ENCODE peak calls at places on chromosome 7, in nine cellular contexts. Q, L, V, J, U, A, E, R and K are unnamed samples.

GRCh38 chr7:28044825-28045224 is 135.8 kb downstream of the JAZF1 start:
- DNase-seq in A (no peak), J (no peak), U (no peak), E (no peak), L (no peak), Q (peak), V (no peak), R (no peak), K (no peak)

GRCh38 chr7:85972504-85973141 is 671.1 kb upstream of the GRM3 start:
- DNase-seq in E (no peak), R (no peak), V (no peak), L (no peak), A (no peak), U (no peak), Q (no peak), J (no peak), K (no peak)

GRCh38 chr7:42560866-42561265 is 323.9 kb upstream of the GLI3 start:
- DNase-seq in J (no peak), V (no peak), R (no peak), E (no peak), Q (no peak), U (no peak), A (no peak), L (no peak), K (no peak)

GRCh38 chr7:150417863-150418262 is 32.6 kb upstream of the GIMAP8 start:
- DNase-seq in U (no peak), A (no peak), E (no peak), J (no peak), R (no peak), V (no peak), Q (no peak), L (no peak), K (no peak)

GRCh38 chr7:81299711-81300110 is 380.9 kb upstream of the SEMA3C start:
- DNase-seq in A (no peak), E (no peak), Q (no peak), R (no peak), U (no peak), J (peak), V (no peak), L (no peak), K (peak)

GRCh38 chr7:30433506-30433905 is 45.1 kb downstream of the NOD1 start:
- DNase-seq in U (no peak), Q (no peak), L (no peak), V (no peak), A (no peak), R (no peak), E (no peak), J (no peak), K (no peak)

GRCh38 chr7:7271094-7271874 is 88.9 kb downstream of the C1GALT1 start:
- DNase-seq in J (no peak), U (peak), Q (no peak), R (no peak), A (no peak), E (no peak), L (no peak), V (no peak), K (no peak)

GRCh38 chr7:15757041-15757995 is 70.8 kb upstream of the MEOX2 start:
- DNase-seq in Q (no peak), E (no peak), L (no peak), A (no peak), R (no peak), V (no peak), J (no peak), U (peak), K (peak)

GRCh38 chr7:55109384-55110167 is 90.8 kb downstream of the EGFR start:
- DNase-seq in U (no peak), A (no peak), V (no peak), L (no peak), J (peak), Q (no peak), R (no peak), E (no peak), K (peak)

GRCh38 chr7:122674502-122674901 is 24.4 kb downstream of the RNF133 start:
- DNase-seq in A (no peak), E (no peak), L (no peak), Q (no peak), V (no peak), J (peak), R (no peak), U (peak), K (peak)

GRCh38 chr7:112411186-112411795 is 39.0 kb upstream of the IFRD1 start:
- DNase-seq in A (no peak), J (peak), U (peak), V (no peak), E (no peak), Q (no peak), L (no peak), R (no peak), K (peak)

GRCh38 chr7:77796960-77797359 is 1.3 kb downstream of the TMEM60 start:
- DNase-seq in R (no peak), A (no peak), L (no peak), E (no peak), Q (no peak), V (no peak), U (no peak), J (no peak), K (no peak)

GRCh38 chr7:87432536-87432935 is 42.9 kb downstream of the ABCB4 start:
- DNase-seq in U (no peak), E (no peak), V (no peak), J (no peak), L (no peak), R (no peak), A (no peak), Q (no peak), K (no peak)

GRCh38 chr7:120404042-120404441 is 131.1 kb downstream of the KCND2 start:
- DNase-seq in E (peak), L (no peak), V (no peak), R (no peak), J (no peak), Q (no peak), U (no peak), A (no peak), K (no peak)

GRCh38 chr7:151990567-151990966 is 34.3 kb downstream of the GALNTL5 start:
- DNase-seq in R (no peak), L (no peak), U (no peak), V (no peak), Q (no peak), J (peak), E (no peak), A (no peak), K (peak)

GRCh38 chr7:103764887-103765286 is 224.6 kb downstream of the RELN start:
- DNase-seq in J (no peak), Q (no peak), V (no peak), L (no peak), E (no peak), A (no peak), R (no peak), U (no peak), K (no peak)

GRCh38 chr7:102310414-102310815 is 23.7 kb downstream of the SH2B2 start:
- DNase-seq in R (no peak), A (no peak), Q (no peak), E (no peak), L (no peak), U (no peak), V (no peak), J (no peak), K (no peak)

GRCh38 chr7:34756691-34757090 is 98.7 kb downstream of the NPSR1 start:
- DNase-seq in R (no peak), Q (no peak), A (no peak), U (no peak), J (no peak), E (no peak), L (no peak), V (no peak), K (no peak)

GRCh38 chr7:139294951-139295555 is 46.1 kb upstream of the FMC1 start:
- DNase-seq in J (no peak), R (no peak), V (no peak), Q (no peak), A (no peak), E (no peak), L (no peak), U (no peak), K (no peak)

GRCh38 chr7:32890010-32890552 is 1.5 kb downstream of the KBTBD2 start:
- DNase-seq in L (no peak), A (no peak), R (no peak), E (peak), Q (no peak), U (peak), V (no peak), J (peak), K (peak)

GRCh38 chr7:117982071-117983055 is 109.1 kb upstream of the CTTNBP2 start:
- DNase-seq in V (no peak), U (no peak), E (no peak), A (no peak), J (no peak), R (no peak), Q (no peak), L (no peak), K (peak)

GRCh38 chr7:44073664-44074348 is 8.4 kb upstream of the PGAM2 start:
- DNase-seq in A (peak), V (peak), U (peak), R (no peak), E (peak), L (peak), Q (peak), J (peak), K (no peak)

GRCh38 chr7:134671670-134672069 is 25.0 kb downstream of the BPGM start:
- DNase-seq in V (no peak), R (no peak), J (no peak), E (no peak), Q (no peak), L (no peak), A (no peak), U (no peak), K (no peak)

GRCh38 chr7:134667899-134668298 is 21.2 kb downstream of the BPGM start:
- DNase-seq in U (no peak), A (no peak), E (no peak), J (no peak), Q (no peak), L (no peak), V (no peak), R (no peak), K (no peak)

GRCh38 chr7:134674424-134674823 is 27.8 kb downstream of the BPGM start:
- DNase-seq in R (no peak), Q (no peak), L (no peak), U (no peak), V (no peak), E (no peak), J (no peak), A (no peak), K (no peak)

GRCh38 chr7:134669388-134669787 is 22.7 kb downstream of the BPGM start:
- DNase-seq in A (no peak), E (no peak), U (no peak), Q (no peak), V (no peak), L (no peak), R (no peak), J (no peak), K (no peak)

DNA sequence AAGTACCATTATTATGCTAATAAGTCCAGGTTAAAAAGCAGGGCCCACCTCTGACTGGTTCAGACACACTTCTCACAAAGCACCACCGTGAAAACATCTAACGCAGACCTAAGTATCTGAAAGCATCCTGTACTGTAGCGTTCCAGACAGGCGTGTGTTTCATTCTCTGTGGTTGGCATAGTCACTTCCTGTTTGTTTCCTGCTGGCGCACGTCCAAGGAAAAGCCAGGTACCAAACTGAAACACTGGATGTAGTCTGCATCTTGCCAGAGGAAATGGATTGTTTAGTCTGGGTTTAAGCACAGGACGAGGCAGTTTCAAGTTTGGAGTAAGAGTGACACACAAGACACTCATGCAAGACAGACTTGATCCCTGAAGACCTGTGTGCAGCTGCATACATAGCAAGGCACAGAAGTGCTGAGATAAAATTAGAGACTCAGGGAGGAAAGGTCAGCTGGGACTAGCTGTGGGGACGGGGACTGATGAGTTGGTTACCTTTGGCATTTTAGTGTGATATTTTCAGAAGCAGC is 23.3 kb downstream of the BPGM start:
- DNase-seq in U (peak), J (peak), A (peak), R (no peak), V (peak), Q (no peak), L (peak), E (peak), K (peak)
- H3K4me3 ChIP-seq in U (no peak), J (peak), A (no peak), R (no peak), V (no peak), Q (no peak), L (no peak), E (no peak), K (no peak)

DNA sequence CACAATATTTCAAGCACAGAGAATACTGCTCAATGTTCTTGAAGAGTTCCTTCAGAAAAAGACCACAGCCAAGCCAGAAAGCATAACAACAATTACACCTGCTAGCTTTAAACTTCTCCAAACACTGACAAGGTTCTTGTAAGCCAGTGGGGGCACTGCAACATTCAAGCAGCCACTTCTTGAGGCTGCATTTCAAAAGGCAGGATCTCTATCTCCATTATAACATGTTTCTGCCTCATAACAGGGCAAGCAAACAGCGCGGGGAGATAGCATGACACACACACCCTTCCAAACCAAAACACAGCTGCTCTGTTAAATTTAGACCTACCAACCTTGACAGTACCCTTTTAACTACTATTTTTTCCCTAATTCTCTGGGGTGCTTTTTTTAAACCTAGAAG is 30.8 kb downstream of the CHCHD3 start:
- DNase-seq in A (no peak), J (peak), V (no peak), U (peak), R (no peak), L (no peak), Q (no peak), E (peak), K (peak)
- TF ChIP-seq CTCF in A (no peak), J (peak), V (peak), U (peak), R (peak), L (peak), Q (peak), E (peak), K (peak)

GRCh38 chr7:96655956-96656355 is 53.7 kb downstream of the SEM1 start:
- DNase-seq in J (no peak), E (no peak), R (no peak), V (no peak), Q (no peak), U (no peak), L (no peak), A (no peak), K (no peak)
- H3K4me3 ChIP-seq in J (no peak), E (no peak), R (no peak), V (no peak), Q (no peak), U (no peak), L (no peak), A (no peak), K (no peak)

GRCh38 chr7:2921748-2922147 is 77.6 kb upstream of the GNA12 start:
- DNase-seq in J (no peak), R (no peak), U (no peak), Q (peak), V (no peak), L (no peak), A (no peak), E (no peak), K (peak)
- TF ChIP-seq CTCF in J (peak), R (peak), U (peak), Q (peak), V (peak), L (peak), A (no peak), E (no peak), K (peak)

DNA sequence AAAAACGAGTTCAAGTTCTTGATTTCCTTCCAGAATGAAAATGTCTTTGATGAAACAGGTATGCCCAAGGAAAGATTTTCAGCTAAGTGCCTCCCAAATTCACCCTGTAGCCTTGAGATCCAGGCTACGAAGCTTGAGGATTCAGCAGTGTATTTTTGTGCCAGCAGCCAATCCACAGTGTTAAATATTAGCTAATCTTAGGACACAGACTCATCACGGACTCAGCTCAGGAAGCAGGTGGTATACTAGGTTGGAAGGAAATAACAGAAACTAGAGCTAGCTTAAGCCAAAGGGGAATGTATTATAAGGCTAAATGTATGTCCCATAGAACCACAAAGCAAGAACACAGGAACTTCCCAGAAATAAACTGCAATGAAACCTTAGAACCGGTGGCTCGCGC is 151.0 kb upstream of the PRSS1 start:
- DNase-seq in E (no peak), R (no peak), U (no peak), Q (no peak), A (no peak), V (no peak), L (no peak), J (no peak), K (no peak)
- H3K4me3 ChIP-seq in E (no peak), R (no peak), U (no peak), Q (no peak), A (no peak), V (no peak), L (no peak), J (no peak), K (no peak)

DNA sequence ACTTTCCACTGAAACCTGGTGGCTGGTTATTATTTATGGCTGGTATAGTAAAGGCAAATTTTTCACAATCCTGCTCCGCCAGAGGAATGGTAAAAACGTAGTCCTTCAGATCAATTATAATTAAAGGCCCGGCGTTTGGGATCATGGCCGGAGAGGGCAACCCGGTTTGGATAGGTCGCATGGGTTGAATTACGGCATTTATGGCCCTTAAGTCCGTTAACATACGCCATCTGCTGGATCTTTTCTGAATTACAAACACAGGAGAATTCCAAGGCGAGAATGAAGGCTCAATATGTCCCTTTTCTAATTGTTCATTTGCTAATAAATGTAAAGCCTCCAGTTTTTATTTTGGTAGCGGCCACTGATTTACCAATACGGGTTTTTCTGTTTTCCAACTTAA is 11.3 kb upstream of the TAS2R3 start:
- DNase-seq in J (peak), E (no peak), Q (no peak), L (no peak), U (no peak), A (no peak), R (no peak), V (no peak), K (no peak)
- TF ChIP-seq CTCF in J (peak), E (peak), Q (peak), L (no peak), U (peak), A (no peak), R (peak), V (peak), K (peak)

DNA sequence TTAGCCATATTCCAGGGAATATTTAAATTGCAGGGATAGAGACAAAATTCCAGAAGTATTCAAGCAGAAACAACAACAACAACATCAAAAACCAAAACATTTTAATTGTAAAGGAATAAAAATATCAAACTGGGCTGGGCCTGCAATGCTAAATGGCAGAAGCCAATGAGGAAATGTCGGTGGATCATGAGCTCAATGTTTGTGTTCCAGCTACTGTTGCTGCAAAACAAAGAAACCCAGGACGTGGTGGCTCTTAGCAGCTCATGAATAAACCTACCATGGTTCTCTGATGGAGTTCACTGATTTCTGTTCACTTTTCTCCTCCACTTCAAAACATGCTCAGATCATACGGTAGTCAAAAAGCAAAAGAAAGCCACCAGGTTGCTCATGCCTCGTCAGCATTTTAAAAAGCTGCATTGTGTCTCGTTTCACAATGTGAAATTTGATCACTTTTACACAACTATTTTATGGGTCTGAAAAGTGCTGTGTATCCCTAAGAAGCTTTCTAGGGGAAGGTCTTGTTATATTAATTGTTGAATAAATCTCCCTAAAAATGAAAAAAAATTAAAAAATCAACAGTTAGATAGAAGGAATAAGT is 54.0 kb downstream of the ASNS start:
- DNase-seq in J (no peak), A (no peak), E (no peak), U (no peak), Q (no peak), R (no peak), L (no peak), V (no peak), K (no peak)
- H3K4me3 ChIP-seq in J (no peak), A (no peak), E (no peak), U (no peak), Q (no peak), R (no peak), L (no peak), V (no peak), K (no peak)

GRCh38 chr7:39357648-39358047 is 208.6 kb upstream of the YAE1 start:
- DNase-seq in V (no peak), J (no peak), L (no peak), E (no peak), R (no peak), U (no peak), Q (peak), A (no peak), K (no peak)
- TF ChIP-seq CTCF in V (no peak), J (peak), L (no peak), E (peak), R (peak), U (peak), Q (peak), A (no peak), K (peak)